ENCODE peak calls at places on chromosomes 6 and 20, in seven cellular contexts. Q is A549, G is thyroid gland, N is HCT116, C is tibial nerve, U is adrenal gland, Z is heart left ventricle. M is an unnamed sample.

GRCh38 chr20:61556116-61556515 is 304.1 kb downstream of the CDH4 start:
- DNase-seq in N (no peak), Q (peak; percentile 56), Z (no peak), C (no peak), U (no peak), G (no peak), M (no peak)

GRCh38 chr20:63941282-63942060 is 14.7 kb downstream of the UCKL1 start:
- DNase-seq in N (no peak), U (peak; percentile 50), Q (no peak), C (no peak), Z (peak; percentile 55), G (no peak), M (no peak)

GRCh38 chr20:53074811-53075314 is 102.7 kb downstream of the TSHZ2 start:
- DNase-seq in Z (no peak), U (no peak), N (no peak), G (no peak), Q (no peak), C (no peak), M (no peak)

GRCh38 chr6:150133686-150134085 is 9.2 kb upstream of the PPP1R14C start:
- DNase-seq in Q (no peak), G (no peak), U (no peak), C (no peak), N (no peak), Z (no peak), M (no peak)

GRCh38 chr6:35068206-35068605 is 72.9 kb downstream of the TCP11 start:
- DNase-seq in U (peak; percentile 71), C (no peak), G (no peak), N (no peak), Z (no peak), Q (no peak), M (no peak)

GRCh38 chr20:32277361-32278198 is at the start of gene KIF3B:
- DNase-seq in N (peak; percentile 71), U (peak; percentile 91), Q (peak; percentile 98), G (peak; percentile 85), Z (peak; percentile 92), C (peak; percentile 82), M (peak; percentile 83)

GRCh38 chr6:126805861-126806260 is 312.6 kb upstream of the RSPO3 start:
- DNase-seq in N (no peak), Z (no peak), G (no peak), Q (no peak), U (no peak), C (no peak), M (no peak)

GRCh38 chr6:169172435-169172834 is 81.2 kb downstream of the THBS2 start:
- DNase-seq in Q (no peak), Z (no peak), N (peak; percentile 35), C (peak; percentile 69), G (peak; percentile 40), U (no peak), M (peak; percentile 88)

DNA sequence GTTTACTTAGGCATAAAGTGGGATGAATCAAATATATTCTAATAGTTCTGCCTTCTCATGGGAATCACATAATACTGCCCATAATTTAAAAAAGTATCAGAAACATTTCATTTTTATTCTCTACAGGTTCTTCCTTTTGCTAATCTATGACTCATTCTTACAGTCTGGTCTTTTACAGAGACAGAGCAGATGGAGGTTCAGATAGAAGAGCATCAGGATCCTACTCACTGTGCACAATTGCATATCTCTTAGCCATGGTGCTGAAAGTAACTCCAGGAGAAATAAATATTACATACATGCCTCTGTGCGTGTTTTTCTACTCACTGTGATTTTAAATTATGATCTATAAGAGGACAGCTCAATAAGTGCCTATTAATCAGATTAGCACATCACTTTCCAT is 16.3 kb upstream of the OR2B6 start:
- DNase-seq in N (no peak), G (no peak), Q (no peak), U (no peak), C (no peak), Z (no peak), M (no peak)
- TF ChIP-seq POLR2A in N (no peak), G (no peak), Q (no peak), U (no peak), C (no peak), Z (no peak), M (no peak)

GRCh38 chr20:3632311-3633004 is 30.7 kb downstream of the GFRA4 start:
- DNase-seq in Q (no peak), C (no peak), U (no peak), N (no peak), G (no peak), Z (no peak), M (no peak)
- TF ChIP-seq CTCF in Q (peak; percentile 33), C (no peak), U (peak; percentile 9), N (peak; percentile 22), G (peak; percentile 48), Z (no peak), M (no peak)

GRCh38 chr6:2883673-2884072 is 19.4 kb downstream of the SERPINB9 start:
- DNase-seq in Z (no peak), U (no peak), N (no peak), Q (no peak), G (no peak), C (no peak), M (no peak)

GRCh38 chr6:2890981-2891767 is 11.9 kb downstream of the SERPINB9 start:
- DNase-seq in Q (no peak), G (no peak), U (no peak), Z (no peak), N (no peak), C (no peak), M (no peak)

GRCh38 chr6:2884817-2885216 is 18.3 kb downstream of the SERPINB9 start:
- DNase-seq in G (no peak), U (no peak), C (no peak), Q (no peak), N (no peak), Z (no peak), M (no peak)

GRCh38 chr6:2881358-2881885 is 21.7 kb downstream of the SERPINB9 start:
- DNase-seq in U (no peak), Z (no peak), N (no peak), C (no peak), Q (no peak), G (no peak), M (no peak)

GRCh38 chr6:2885967-2886731 is 17.0 kb downstream of the SERPINB9 start:
- DNase-seq in C (no peak), Z (no peak), U (no peak), N (no peak), Q (no peak), G (no peak), M (no peak)
- H3K4me3 ChIP-seq in C (no peak overlapping the region), Z (no peak overlapping the region), U (no peak overlapping the region), N (no peak overlapping the region), Q (no peak overlapping the region), G (no peak overlapping the region), M (no peak overlapping the region)

GRCh38 chr6:30877419-30878262 is 6.7 kb upstream of the DDR1 start:
- DNase-seq in N (peak; percentile 77), U (peak; percentile 93), Z (peak; percentile 89), C (peak; percentile 96), Q (peak; percentile 76), G (peak; percentile 92), M (peak; percentile 89)
- TF ChIP-seq POLR2A in N (no peak), U (no peak), Z (no peak), C (no peak), Q (no peak), G (no peak), M (no peak)

DNA sequence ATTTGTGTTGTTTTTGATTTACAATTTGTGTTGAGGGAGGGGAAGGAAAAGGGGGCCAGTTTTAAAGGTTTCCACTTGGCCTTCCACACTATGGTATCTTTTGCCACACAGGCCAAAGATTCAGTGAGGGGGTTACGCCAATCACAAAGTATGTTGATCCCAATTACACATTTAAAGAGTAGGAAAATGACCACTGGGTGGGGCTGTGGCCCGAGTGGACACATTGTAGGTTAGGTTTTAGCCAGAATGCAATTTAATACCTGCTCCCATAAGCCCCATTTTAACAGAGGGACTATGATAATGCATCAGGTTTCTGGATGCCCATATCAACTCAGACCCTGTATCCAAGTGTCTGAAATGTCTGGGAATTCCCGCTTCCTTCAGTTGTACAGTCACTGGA is 15.6 kb downstream of the VGLL2 start:
- DNase-seq in U (no peak), Z (no peak), G (no peak), C (no peak), N (peak; percentile 7), Q (no peak), M (no peak)
- TF ChIP-seq CTCF in U (no peak), Z (peak; percentile 16), G (no peak), C (no peak), N (peak; percentile 46), Q (peak; percentile 25), M (no peak)

GRCh38 chr20:33654680-33655161 is 7.4 kb upstream of the C20orf144 start:
- DNase-seq in C (no peak), U (no peak), G (no peak), N (no peak), Z (no peak), Q (no peak), M (no peak)

GRCh38 chr20:33651562-33652048 is 10.5 kb upstream of the C20orf144 start:
- DNase-seq in U (no peak), Z (no peak), Q (no peak), N (no peak), C (no peak), G (no peak), M (no peak)

GRCh38 chr20:33653900-33654596 is 8.1 kb upstream of the C20orf144 start:
- DNase-seq in Z (no peak), C (no peak), G (peak; percentile 83), U (no peak), Q (no peak), N (no peak), M (peak; percentile 90)

GRCh38 chr20:33655164-33655563 is 7.0 kb upstream of the C20orf144 start:
- DNase-seq in U (no peak), G (no peak), C (no peak), Q (no peak), N (no peak), Z (no peak), M (no peak)

DNA sequence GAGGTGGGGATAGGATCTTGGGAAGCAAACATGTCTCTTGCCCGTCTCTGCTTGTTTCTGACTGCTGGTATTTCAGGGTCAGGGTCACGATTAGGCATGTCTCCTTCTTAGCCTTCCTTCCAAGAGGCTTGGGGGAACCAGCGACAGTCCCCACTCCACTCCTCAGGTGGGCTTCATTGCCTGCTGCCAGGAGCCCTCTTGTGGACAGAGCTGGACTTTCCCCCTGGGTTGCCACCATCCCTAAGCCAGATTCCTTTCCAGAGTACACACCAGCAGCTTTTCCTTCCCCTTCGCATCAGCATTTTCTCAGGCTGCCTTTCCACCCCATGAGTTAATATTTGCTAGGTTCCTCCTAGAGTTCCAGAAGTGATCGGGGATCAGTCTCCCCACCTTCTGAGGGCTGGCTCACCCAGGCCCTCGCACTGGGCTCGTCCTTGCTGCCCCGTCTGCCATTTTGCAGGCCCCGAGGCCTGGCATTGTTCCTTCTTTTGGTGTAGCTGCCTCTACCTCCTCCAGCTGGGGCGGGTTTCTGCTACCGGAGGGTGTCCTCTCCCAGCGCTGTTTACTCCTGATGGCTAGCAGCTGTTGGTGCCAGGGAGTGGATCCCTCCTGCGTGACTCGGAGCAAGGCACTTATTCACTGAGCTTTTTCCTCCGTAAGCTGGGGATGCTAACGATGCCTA is 8.8 kb upstream of the C20orf144 start:
- DNase-seq in C (peak; percentile 69), Z (no peak), N (peak; percentile 35), U (peak; percentile 68), G (peak; percentile 73), Q (peak; percentile 73), M (peak; percentile 88)
- H3K4me3 ChIP-seq in C (no peak overlapping the region), Z (peak overlapping the region; percentile 23), N (no peak overlapping the region), U (no peak overlapping the region), G (no peak overlapping the region), Q (no peak overlapping the region), M (no peak overlapping the region)

M was measured in lower leg skin.